ENCODE peak calls at places on chromosomes 7 and 10, in seven cellular contexts. R, Q, H, A, J, U and V are unnamed samples.

GRCh38 chr10:99522078-99522479 is 10.7 kb upstream of the NKX2-3 start:
- DNase-seq in H (no peak), J (no peak), R (no peak), A (no peak), U (no peak), Q (peak), V (no peak)

GRCh38 chr10:78980815-78981214 is 88.0 kb upstream of the ZMIZ1 start:
- DNase-seq in U (no peak), R (no peak), A (no peak), Q (no peak), J (no peak), H (no peak), V (no peak)

GRCh38 chr7:148850564-148850963 is 33.5 kb downstream of the EZH2 start:
- DNase-seq in U (no peak), J (no peak), H (no peak), R (no peak), A (no peak), Q (no peak), V (no peak)

GRCh38 chr7:899806-900205 is 23.5 kb downstream of the GET4 start:
- DNase-seq in Q (no peak), U (no peak), J (no peak), R (no peak), A (no peak), H (no peak), V (no peak)

GRCh38 chr7:150968056-150968455 is 10.1 kb downstream of the KCNH2 start:
- DNase-seq in R (no peak), Q (no peak), J (no peak), H (peak), U (no peak), A (peak), V (no peak)

GRCh38 chr7:93249749-93250148 is 17.6 kb downstream of the VPS50 start:
- DNase-seq in A (peak), R (peak), H (no peak), U (no peak), J (peak), Q (no peak), V (no peak)

GRCh38 chr10:86289577-86289868 is 77.1 kb downstream of the GRID1 start:
- DNase-seq in H (no peak), U (no peak), R (no peak), Q (peak), J (no peak), A (no peak), V (peak)

GRCh38 chr7:106064329-106064728 is 47.8 kb downstream of the SYPL1 start:
- DNase-seq in A (no peak), R (no peak), J (no peak), Q (peak), U (no peak), H (no peak), V (peak)

GRCh38 chr7:7696458-7697119 is 21.8 kb downstream of the RPA3 start:
- DNase-seq in H (no peak), A (no peak), J (peak), R (no peak), U (peak), Q (no peak), V (no peak)

GRCh38 chr7:124959676-124960075 is 30.1 kb upstream of the POT1 start:
- DNase-seq in Q (no peak), H (no peak), A (no peak), R (no peak), U (no peak), J (peak), V (no peak)

GRCh38 chr10:74921744-74922143 is 95.3 kb downstream of the KAT6B start:
- DNase-seq in Q (no peak), R (no peak), A (no peak), J (peak), H (no peak), U (no peak), V (peak)

GRCh38 chr7:70494225-70494877 is 637.6 kb upstream of the GALNT17 start:
- DNase-seq in U (no peak), A (peak), J (no peak), Q (no peak), H (no peak), R (no peak), V (no peak)

GRCh38 chr7:151592868-151593486 is 73.3 kb upstream of the RHEB start:
- DNase-seq in R (peak), Q (no peak), H (no peak), J (peak), A (no peak), U (peak), V (no peak)

GRCh38 chr10:18719811-18720210 is 60.6 kb downstream of the ARL5B start:
- DNase-seq in A (no peak), Q (no peak), U (no peak), R (no peak), H (no peak), J (no peak), V (no peak)

GRCh38 chr7:33744293-33744692 is 161.0 kb upstream of the BMPER start:
- DNase-seq in U (no peak), H (no peak), J (no peak), R (peak), Q (no peak), A (peak), V (no peak)

GRCh38 chr7:70630647-70631457 is 501.1 kb upstream of the GALNT17 start:
- DNase-seq in U (no peak), Q (no peak), J (peak), A (no peak), R (peak), H (peak), V (peak)

GRCh38 chr10:119770928-119771327 is 45.1 kb downstream of the INPP5F start:
- DNase-seq in H (no peak), Q (no peak), U (no peak), J (no peak), A (no peak), R (peak), V (no peak)

GRCh38 chr7:15367897-15368296 is 193.9 kb downstream of the AGMO start:
- DNase-seq in A (no peak), H (no peak), R (no peak), J (no peak), U (no peak), Q (no peak), V (no peak)

GRCh38 chr10:28986856-28987255 is 302.0 kb upstream of the LYZL1 start:
- DNase-seq in J (no peak), Q (no peak), A (no peak), H (no peak), U (no peak), R (no peak), V (no peak)

GRCh38 chr7:155201325-155202087 is 96.2 kb upstream of the INSIG1 start:
- DNase-seq in H (no peak), J (no peak), R (no peak), U (no peak), Q (no peak), A (no peak), V (no peak)

GRCh38 chr7:35185908-35186731 is 67.8 kb downstream of the TBX20 start:
- DNase-seq in A (peak), Q (no peak), H (peak), U (peak), J (peak), R (peak), V (peak)

GRCh38 chr7:135281363-135281949 is 47.8 kb downstream of the STRA8 start:
- DNase-seq in R (peak), H (peak), J (peak), U (peak), A (peak), Q (peak), V (peak)

GRCh38 chr7:27860800-27861199 is 120.8 kb downstream of the TAX1BP1 start:
- DNase-seq in Q (no peak), H (no peak), U (no peak), J (no peak), A (no peak), R (no peak), V (no peak)

GRCh38 chr10:78905015-78905939 is 163.5 kb upstream of the ZMIZ1 start:
- DNase-seq in U (no peak), H (no peak), J (no peak), A (no peak), R (no peak), Q (peak), V (no peak)

GRCh38 chr10:125768217-125768616 is 7.4 kb downstream of the MMP21 start:
- DNase-seq in A (peak), J (peak), Q (no peak), H (no peak), R (peak), U (peak), V (no peak)

GRCh38 chr10:12716042-12716441 is 285.5 kb downstream of the CCDC3 start:
- DNase-seq in H (no peak), U (no peak), J (no peak), A (no peak), R (no peak), Q (no peak), V (no peak)

GRCh38 chr10:12721334-12721733 is 280.2 kb downstream of the CCDC3 start:
- DNase-seq in Q (no peak), U (no peak), H (no peak), A (no peak), R (no peak), J (no peak), V (no peak)

GRCh38 chr10:12720217-12720981 is 281.1 kb downstream of the CCDC3 start:
- DNase-seq in A (no peak), R (peak), U (peak), H (peak), J (peak), Q (peak), V (no peak)

GRCh38 chr10:12719365-12719764 is 282.1 kb downstream of the CCDC3 start:
- DNase-seq in R (peak), Q (peak), A (no peak), J (no peak), U (no peak), H (no peak), V (no peak)

DNA sequence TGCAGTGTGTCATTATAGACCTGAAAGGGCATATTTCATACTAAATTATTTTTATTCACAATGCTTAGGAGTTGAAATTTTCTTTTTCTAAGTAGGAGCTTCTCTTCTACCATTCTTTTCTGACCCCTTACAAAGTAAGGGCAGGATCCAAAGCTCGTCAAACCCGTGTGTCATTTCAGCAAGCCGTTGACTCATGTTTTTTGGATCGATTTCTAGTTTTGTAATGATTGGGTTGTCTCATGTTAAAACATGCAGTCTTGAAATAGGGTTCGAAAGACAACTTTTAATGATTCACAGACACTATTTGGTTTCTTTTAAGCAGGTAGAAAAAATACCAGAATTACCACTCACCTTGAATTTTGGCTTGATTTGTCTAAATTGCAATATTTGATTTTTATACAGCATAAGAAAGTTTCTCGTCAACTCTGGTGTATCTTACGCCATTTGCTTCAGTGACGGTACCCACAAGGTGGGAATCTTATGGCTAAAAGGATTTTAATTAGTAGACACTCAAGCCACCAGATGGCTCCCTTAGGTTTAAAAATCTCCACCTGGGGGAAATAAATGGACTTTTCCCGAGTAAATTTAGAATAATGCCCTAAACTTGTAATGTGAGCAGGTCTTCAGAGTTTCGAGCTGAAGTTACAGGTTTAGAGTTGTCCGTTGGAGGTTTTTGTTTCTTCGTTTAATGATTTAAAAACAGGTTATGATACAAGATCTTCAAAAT is 283.4 kb downstream of the CCDC3 start:
- DNase-seq in A (no peak), U (no peak), J (peak), H (no peak), R (peak), Q (no peak), V (no peak)
- TF ChIP-seq CTCF in A (peak), U (no peak), J (no peak), H (peak), R (no peak), Q (no peak), V (no peak)

DNA sequence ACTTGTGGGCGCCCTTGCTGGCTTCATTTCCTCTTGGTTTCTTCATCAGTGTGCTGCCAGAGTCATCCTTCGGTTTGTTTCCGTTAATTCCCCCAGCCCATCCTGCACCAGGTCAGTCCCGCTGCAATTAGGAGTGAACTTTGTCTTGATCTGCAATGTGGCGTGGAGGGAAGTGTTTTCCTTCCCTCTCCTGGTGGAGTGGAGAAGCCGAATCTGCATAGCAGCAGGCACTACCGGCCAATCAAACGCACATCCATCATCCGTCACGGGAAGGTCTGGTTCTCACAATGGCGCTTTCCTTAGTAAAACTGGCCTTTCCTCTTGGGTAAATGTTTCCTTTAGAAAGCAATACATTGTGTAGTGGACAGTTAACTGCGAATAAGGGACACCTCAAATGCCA is 337.5 kb downstream of the CXCL12 start:
- DNase-seq in A (no peak), U (no peak), H (no peak), J (no peak), R (no peak), Q (no peak), V (no peak)
- TF ChIP-seq CTCF in A (no peak), U (no peak), H (no peak), J (no peak), R (no peak), Q (no peak), V (no peak)

GRCh38 chr7:142584765-142585164 is 164.5 kb upstream of the PRSS1 start:
- DNase-seq in J (no peak), U (no peak), Q (no peak), H (no peak), A (no peak), R (peak), V (no peak)

GRCh38 chr7:142590077-142590476 is 159.2 kb upstream of the PRSS1 start:
- DNase-seq in U (no peak), R (no peak), H (no peak), J (no peak), Q (no peak), A (no peak), V (no peak)

GRCh38 chr7:142585425-142585824 is 163.8 kb upstream of the PRSS1 start:
- DNase-seq in J (no peak), U (no peak), H (no peak), R (no peak), Q (no peak), A (no peak), V (no peak)

GRCh38 chr7:142586611-142587010 is 162.7 kb upstream of the PRSS1 start:
- DNase-seq in J (no peak), U (no peak), Q (no peak), H (no peak), A (no peak), R (no peak), V (no peak)

DNA sequence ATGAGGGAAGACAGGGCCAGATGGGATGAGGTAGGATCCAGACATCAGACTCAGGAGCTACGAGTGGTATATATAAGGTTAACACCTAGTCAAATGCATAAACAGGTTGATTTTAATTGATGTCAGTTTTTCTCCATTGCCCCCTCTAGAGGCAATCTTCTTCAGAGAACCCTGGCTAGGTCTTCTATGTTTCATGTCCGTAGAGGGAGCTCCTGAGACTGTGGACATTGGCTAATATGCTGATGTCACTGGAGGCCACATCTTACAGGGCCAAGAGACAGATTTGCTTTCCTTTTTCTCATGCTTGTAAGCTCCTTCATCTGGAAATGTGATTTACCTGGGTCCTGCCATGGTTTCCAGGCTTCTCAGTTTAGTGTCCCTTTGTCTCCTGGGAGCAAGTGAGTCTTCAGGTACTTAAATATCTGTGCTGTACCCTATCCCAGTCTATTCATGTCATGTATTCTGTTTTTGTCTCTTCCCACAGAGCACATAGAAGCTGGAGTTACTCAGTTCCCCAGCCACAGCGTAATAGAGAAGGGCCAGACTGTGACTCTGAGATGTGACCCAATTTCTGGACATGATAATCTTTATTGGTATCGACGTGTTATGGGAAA is 161.6 kb upstream of the PRSS1 start:
- DNase-seq in H (no peak), Q (peak), R (peak), J (peak), A (peak), U (peak), V (no peak)
- TF ChIP-seq CTCF in H (peak), Q (peak), R (peak), J (peak), A (peak), U (peak), V (peak)

GRCh38 chr10:24953350-24954074 is 1.1 kb upstream of the PRTFDC1 start:
- DNase-seq in A (no peak), U (peak), Q (no peak), R (peak), H (no peak), J (no peak), V (no peak)

GRCh38 chr10:24950439-24950838 is 2.0 kb downstream of the PRTFDC1 start:
- DNase-seq in U (no peak), Q (no peak), J (no peak), R (no peak), A (no peak), H (no peak), V (peak)

GRCh38 chr10:24952701-24953349 is 419 bp upstream of the PRTFDC1 start:
- DNase-seq in U (peak), Q (peak), A (peak), R (peak), J (no peak), H (peak), V (peak)

GRCh38 chr10:24951201-24952145 is 933 bp downstream of the PRTFDC1 start:
- DNase-seq in Q (peak), A (peak), R (peak), U (no peak), H (no peak), J (no peak), V (peak)

DNA sequence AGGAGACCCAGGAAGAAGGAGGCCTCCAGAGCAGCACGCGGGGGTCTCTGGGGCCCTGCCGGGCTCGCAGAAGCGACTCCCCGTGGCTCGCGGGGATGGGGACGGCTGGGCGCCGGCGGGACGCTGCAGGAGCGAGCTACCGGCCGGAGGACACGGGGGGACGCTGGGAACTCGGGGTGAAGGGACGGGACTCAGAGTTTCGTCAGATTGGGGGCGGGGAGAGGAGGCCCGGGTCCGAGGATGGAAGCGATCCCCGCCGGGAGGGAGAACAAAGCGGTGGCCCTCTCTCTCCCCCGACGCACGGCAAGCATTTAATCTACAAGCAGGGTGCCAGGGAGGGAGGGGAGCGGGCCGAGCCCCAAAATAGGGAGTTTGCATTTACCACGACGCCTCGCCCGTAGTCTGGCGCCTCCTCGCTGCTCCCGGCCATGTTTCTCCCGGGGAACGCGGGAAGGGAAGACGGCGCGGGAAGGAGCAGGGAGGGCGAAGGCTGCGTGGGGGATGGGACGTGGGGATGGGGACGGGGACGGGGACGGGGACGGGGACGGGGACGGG is at the start of gene PRTFDC1:
- DNase-seq in A (no peak), H (peak), U (no peak), Q (peak), R (peak), J (no peak), V (peak)
- TF ChIP-seq CTCF in A (no peak), H (no peak), U (no peak), Q (no peak), R (peak), J (peak), V (no peak)

GRCh38 chr10:48656928-48657327 is 27.7 kb upstream of the WDFY4 start:
- DNase-seq in Q (no peak), J (no peak), R (no peak), A (no peak), U (no peak), H (no peak), V (no peak)

GRCh38 chr10:48658889-48659269 is 25.8 kb upstream of the WDFY4 start:
- DNase-seq in U (no peak), Q (no peak), R (no peak), A (no peak), H (no peak), J (no peak), V (no peak)

GRCh38 chr10:48661441-48661840 is 23.2 kb upstream of the WDFY4 start:
- DNase-seq in J (no peak), U (no peak), H (no peak), A (no peak), Q (no peak), R (no peak), V (no peak)

GRCh38 chr10:48658243-48658888 is 26.3 kb upstream of the WDFY4 start:
- DNase-seq in J (peak), U (peak), H (peak), R (peak), A (peak), Q (peak), V (peak)

DNA sequence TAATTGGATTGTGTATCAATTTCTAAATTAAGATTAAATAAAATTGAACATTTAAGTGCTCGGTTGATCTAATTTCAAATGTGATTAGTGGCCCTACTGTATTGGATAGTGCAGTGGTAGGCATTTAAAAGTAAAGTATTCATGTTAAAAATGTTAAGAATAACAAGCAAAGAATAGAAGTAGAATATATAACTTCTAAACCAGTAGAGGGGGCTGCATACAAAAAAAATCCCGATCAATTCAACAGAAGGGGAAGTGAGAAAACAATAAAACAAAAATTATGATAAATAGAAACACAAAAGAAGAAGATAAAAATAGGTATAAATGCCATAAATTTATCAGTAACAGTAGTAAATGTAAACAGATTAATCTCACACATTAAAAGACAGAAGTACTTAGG is 24.9 kb upstream of the WDFY4 start:
- DNase-seq in A (no peak), Q (no peak), U (no peak), R (peak), J (peak), H (no peak), V (no peak)
- TF ChIP-seq CTCF in A (peak), Q (no peak), U (peak), R (peak), J (peak), H (peak), V (peak)